ENCODE peak calls at places on chromosome 16, in ten cellular contexts. Q is BE2C, W is heart left ventricle, F is AG04449, B is heart right ventricle, V is fibroblast of mammary gland, P is A549, Y is PC-9, O is lower lobe of right lung, U is MCF 10A. N is an unnamed sample.

GRCh38 chr16:10988879-10989278 is 44.5 kb downstream of the CLEC16A start:
- DNase-seq in Q (no peak), W (no peak), F (no peak), B (no peak), V (no peak), P (no peak), Y (no peak), O (no peak), U (no peak), N (no peak)

GRCh38 chr16:11384184-11384955 is 39.1 kb downstream of the RMI2 start:
- DNase-seq in Q (no peak), W (peak; percentile 11), F (no peak), B (no peak), V (no peak), P (no peak), Y (no peak), O (no peak), U (no peak), N (no peak)

GRCh38 chr16:31253642-31254045 is 6.1 kb upstream of the ITGAM start:
- DNase-seq in Q (no peak), W (peak; percentile 35), F (no peak), B (no peak), V (peak; percentile 36), P (peak; percentile 76), Y (no peak), O (peak; percentile 77), U (peak; percentile 42), N (no peak)

GRCh38 chr16:85014311-85014710 is 3.0 kb upstream of the ZDHHC7 start:
- DNase-seq in Q (no peak), W (no peak), F (no peak), B (no peak), V (no peak), P (no peak), Y (no peak), O (no peak), U (no peak), N (no peak)

GRCh38 chr16:27320261-27321012 is 6.7 kb downstream of the IL4R start:
- DNase-seq in Q (no peak), W (no peak), F (no peak), B (no peak), V (no peak), P (no peak), Y (no peak), O (no peak), U (peak; percentile 28), N (no peak)

GRCh38 chr16:61148930-61149329 is 887.3 kb downstream of the CDH8 start:
- DNase-seq in Q (no peak), W (no peak), F (no peak), B (no peak), V (no peak), P (no peak), Y (no peak), O (no peak), U (peak; percentile 1), N (no peak)

GRCh38 chr16:57637424-57637823 is 9.0 kb downstream of the ADGRG1 start:
- DNase-seq in Q (no peak), W (peak; percentile 61), F (no peak), B (peak; percentile 68), V (no peak), P (no peak), Y (no peak), O (no peak), U (no peak), N (no peak)

GRCh38 chr16:30541502-30542329 is 7.1 kb upstream of the ZNF747 start:
- DNase-seq in Q (no peak), W (no peak), F (no peak), B (no peak), V (peak; percentile 81), P (no peak), Y (no peak), O (no peak), U (peak; percentile 29), N (no peak)

GRCh38 chr16:11004351-11004750 is 60.0 kb downstream of the CLEC16A start:
- DNase-seq in Q (no peak), W (no peak), F (peak; percentile 29), B (no peak), V (no peak), P (no peak), Y (no peak), O (no peak), U (no peak), N (no peak)

GRCh38 chr16:69890114-69890890 is 60.8 kb upstream of the CLEC18A start:
- DNase-seq in Q (peak; percentile 84), W (peak; percentile 62), F (no peak), B (peak; percentile 47), V (peak; percentile 74), P (no peak), Y (no peak), O (no peak), U (no peak), N (no peak)

GRCh38 chr16:49737541-49737940 is 118.4 kb downstream of the ZNF423 start:
- DNase-seq in Q (no peak), W (no peak), F (no peak), B (no peak), V (no peak), P (no peak), Y (no peak), O (no peak), U (no peak), N (no peak)

GRCh38 chr16:49743206-49743470 is 112.8 kb downstream of the ZNF423 start:
- DNase-seq in Q (no peak), W (no peak), F (no peak), B (no peak), V (no peak), P (no peak), Y (no peak), O (no peak), U (no peak), N (no peak)

GRCh38 chr16:49740190-49740589 is 115.7 kb downstream of the ZNF423 start:
- DNase-seq in Q (no peak), W (no peak), F (no peak), B (no peak), V (no peak), P (no peak), Y (no peak), O (no peak), U (no peak), N (no peak)

GRCh38 chr16:49742428-49743205 is 113.3 kb downstream of the ZNF423 start:
- DNase-seq in Q (no peak), W (no peak), F (no peak), B (no peak), V (no peak), P (no peak), Y (no peak), O (no peak), U (no peak), N (no peak)

DNA sequence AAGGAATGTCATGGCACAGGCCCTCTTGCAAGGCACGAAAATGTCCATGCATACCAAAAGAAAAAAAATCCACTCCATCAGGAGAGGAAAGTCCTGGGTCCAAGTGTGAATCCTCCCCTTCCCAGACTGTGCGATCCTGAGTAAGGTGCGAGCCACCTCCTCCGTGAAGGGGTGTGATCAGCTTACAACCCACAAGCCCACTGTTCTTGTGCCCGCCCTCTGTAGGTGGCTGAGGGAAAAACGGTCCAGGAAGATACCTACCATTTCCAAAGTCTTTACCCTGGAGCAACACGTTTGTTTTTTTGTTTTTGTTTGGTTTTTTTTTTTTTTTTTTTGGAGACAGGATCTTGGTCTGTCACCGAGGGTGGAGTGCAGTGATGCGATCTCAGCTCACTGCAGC is 116.5 kb downstream of the ZNF423 start:
- DNase-seq in Q (peak; percentile 30), W (no peak), F (no peak), B (no peak), V (no peak), P (peak; percentile 15), Y (no peak), O (no peak), U (peak; percentile 5), N (no peak)
- TF ChIP-seq CTCF in Q (peak; percentile 55), W (no peak), F (no peak), B (no peak), V (peak; percentile 9), P (no peak), Y (no peak), O (no peak), U (no peak), N (no peak)

GRCh38 chr16:51198349-51198748 is 47.3 kb upstream of the SALL1 start:
- DNase-seq in Q (no peak), W (no peak), F (no peak), B (no peak), V (no peak), P (no peak), Y (no peak), O (no peak), U (no peak), N (no peak)

GRCh38 chr16:51201604-51202003 is 50.5 kb upstream of the SALL1 start:
- DNase-seq in Q (no peak), W (no peak), F (no peak), B (no peak), V (no peak), P (no peak), Y (no peak), O (no peak), U (no peak), N (no peak)
- TF ChIP-seq CTCF in Q (no peak), W (no peak), F (no peak), B (no peak), V (peak; percentile 29), P (no peak), Y (no peak), O (no peak), U (no peak), N (peak; percentile 9)

GRCh38 chr16:4339909-4340308 is 11.2 kb downstream of the PAM16 start:
- DNase-seq in Q (peak; percentile 86), W (peak; percentile 62), F (no peak), B (peak; percentile 70), V (no peak), P (no peak), Y (no peak), O (peak; percentile 68), U (no peak), N (no peak)
- TF ChIP-seq CTCF in Q (peak; percentile 53), W (no peak), F (no peak), B (no peak), V (no peak), P (no peak), Y (no peak), O (peak; percentile 28), U (no peak), N (no peak)

GRCh38 chr16:4115941-4116327 is 308 bp downstream of the ADCY9 start:
- DNase-seq in Q (no peak), W (no peak), F (no peak), B (no peak), V (no peak), P (no peak), Y (no peak), O (no peak), U (no peak), N (no peak)

GRCh38 chr16:4116328-4117249 is at the start of gene ADCY9:
- DNase-seq in Q (peak; percentile 92), W (peak; percentile 87), F (no peak), B (peak; percentile 88), V (peak; percentile 61), P (peak; percentile 86), Y (peak; percentile 82), O (peak; percentile 86), U (peak; percentile 62), N (no peak)

GRCh38 chr16:4113358-4114256 is 2.6 kb downstream of the ADCY9 start:
- DNase-seq in Q (no peak), W (peak; percentile 32), F (no peak), B (no peak), V (no peak), P (no peak), Y (no peak), O (peak; percentile 46), U (no peak), N (no peak)

GRCh38 chr16:4114257-4115208 is 1.7 kb downstream of the ADCY9 start:
- DNase-seq in Q (no peak), W (peak; percentile 36), F (no peak), B (peak; percentile 25), V (peak; percentile 21), P (no peak), Y (no peak), O (peak; percentile 50), U (no peak), N (no peak)

GRCh38 chr16:4115209-4115940 is 867 bp downstream of the ADCY9 start:
- DNase-seq in Q (peak; percentile 76), W (peak; percentile 74), F (no peak), B (peak; percentile 67), V (peak; percentile 60), P (peak; percentile 71), Y (peak; percentile 36), O (peak; percentile 75), U (no peak), N (no peak)
- TF ChIP-seq CTCF in Q (no peak), W (no peak), F (no peak), B (no peak), V (no peak), P (no peak), Y (no peak), O (no peak), U (no peak), N (no peak)